ENCODE peak calls at places on chromosomes 16 and 17, in five cellular contexts. Q is IMR-90, R is KBM-7, P is PC-3, U is AG04450. Z is an unnamed sample.

GRCh38 chr16:397135-397661 is at the start of gene NME4:
- DNase-seq in Q (no peak), R (peak), P (peak), U (no peak), Z (no peak)

GRCh38 chr17:47879028-47879585 is 16.9 kb upstream of the SP2 start:
- DNase-seq in Q (peak), R (no peak), P (no peak), U (no peak), Z (peak)

GRCh38 chr17:1399366-1399678 is 700 bp downstream of the YWHAE start:
- DNase-seq in Q (no peak), R (no peak), P (no peak), U (no peak), Z (no peak)

GRCh38 chr16:71628810-71629209 is 2.8 kb downstream of the MARVELD3 start:
- DNase-seq in Q (no peak), R (no peak), P (peak), U (no peak), Z (no peak)

GRCh38 chr17:41519501-41520224 is 973 bp upstream of the KRT15 start:
- DNase-seq in Q (no peak), R (no peak), P (peak), U (no peak), Z (no peak)

GRCh38 chr17:77738666-77739531 is 219.6 kb upstream of the TNRC6C start:
- DNase-seq in Q (no peak), R (peak), P (no peak), U (no peak), Z (peak)

GRCh38 chr17:62704381-62704971 is 77.0 kb downstream of the MRC2 start:
- DNase-seq in Q (peak), R (peak), P (peak), U (no peak), Z (no peak)

GRCh38 chr17:38703742-38704644 is 1.1 kb upstream of the MLLT6 start:
- DNase-seq in Q (no peak), R (peak), P (peak), U (no peak), Z (peak)

GRCh38 chr16:638034-638543 is 2.0 kb upstream of the METTL26 start:
- DNase-seq in Q (no peak), R (no peak), P (no peak), U (no peak), Z (no peak)

GRCh38 chr17:32102697-32103096 is 39.6 kb upstream of the RHOT1 start:
- DNase-seq in Q (peak), R (no peak), P (no peak), U (no peak), Z (no peak)

GRCh38 chr16:53805747-53806146 is 101.8 kb downstream of the FTO start:
- DNase-seq in Q (no peak), R (no peak), P (no peak), U (no peak), Z (no peak)

GRCh38 chr17:4560837-4561241 is 462 bp upstream of the GGT6 start:
- DNase-seq in Q (no peak), R (no peak), P (no peak), U (no peak), Z (no peak)

GRCh38 chr17:59427425-59427921 is 96.0 kb downstream of the YPEL2 start:
- DNase-seq in Q (peak), R (no peak), P (peak), U (no peak), Z (no peak)

GRCh38 chr16:31216552-31217530 is at the start of gene PYDC1:
- DNase-seq in Q (no peak), R (no peak), P (no peak), U (no peak), Z (no peak)

GRCh38 chr16:82987767-82988166 is 361.0 kb downstream of the CDH13 start:
- DNase-seq in Q (peak), R (no peak), P (no peak), U (no peak), Z (no peak)

GRCh38 chr17:31807846-31808245 is 51.2 kb downstream of the COPRS start:
- DNase-seq in Q (peak), R (no peak), P (no peak), U (no peak), Z (no peak)

GRCh38 chr16:75860654-75861053 is 134.4 kb upstream of the CPHXL start:
- DNase-seq in Q (no peak), R (no peak), P (no peak), U (no peak), Z (no peak)

GRCh38 chr16:11629071-11630030 is 38.9 kb upstream of the SNN start:
- DNase-seq in Q (peak), R (peak), P (no peak), U (peak), Z (peak)

GRCh38 chr16:48157302-48157701 is 1.5 kb upstream of the ABCC12 start:
- DNase-seq in Q (no peak), R (no peak), P (no peak), U (no peak), Z (no peak)

GRCh38 chr16:3761375-3762079 is 44.2 kb upstream of the TRAP1 start:
- DNase-seq in Q (no peak), R (no peak), P (no peak), U (no peak), Z (no peak)

GRCh38 chr17:80000955-80001354 is 34.7 kb downstream of the TBC1D16 start:
- DNase-seq in Q (no peak), R (no peak), P (no peak), U (no peak), Z (no peak)

GRCh38 chr17:81483085-81483861 is 29.3 kb downstream of the ACTG1 start:
- DNase-seq in Q (no peak), R (peak), P (no peak), U (no peak), Z (peak)

GRCh38 chr16:22353188-22353919 is 21.1 kb downstream of the CDR2 start:
- DNase-seq in Q (peak), R (peak), P (peak), U (peak), Z (peak)

GRCh38 chr16:17396762-17397498 is 73.8 kb downstream of the XYLT1 start:
- DNase-seq in Q (peak), R (no peak), P (no peak), U (no peak), Z (no peak)

GRCh38 chr17:45345554-45346254 is 28.9 kb upstream of the MAP3K14 start:
- DNase-seq in Q (peak), R (peak), P (no peak), U (peak), Z (peak)

GRCh38 chr16:57315401-57315800 is 30.9 kb upstream of the PLLP start:
- DNase-seq in Q (no peak), R (no peak), P (no peak), U (no peak), Z (no peak)

GRCh38 chr16:84947996-84948854 is 63.1 kb downstream of the ZDHHC7 start:
- DNase-seq in Q (no peak), R (no peak), P (no peak), U (no peak), Z (no peak)

GRCh38 chr17:47800686-47801085 is 20.9 kb downstream of the OSBPL7 start:
- DNase-seq in Q (no peak), R (no peak), P (no peak), U (no peak), Z (no peak)

GRCh38 chr16:11674001-11674817 is 6.0 kb downstream of the SNN start:
- DNase-seq in Q (no peak), R (no peak), P (no peak), U (no peak), Z (no peak)

GRCh38 chr17:75552847-75553552 is 27.5 kb downstream of the LLGL2 start:
- DNase-seq in Q (peak), R (peak), P (no peak), U (no peak), Z (peak)